ENCODE peak calls at places on chromosomes 5 and 9, in four cellular contexts. C is cardiac septum, O is type B pancreatic cell, L is T1000. X is an unnamed sample.

GRCh38 chr5:25979086-25979485 is 1059.3 kb downstream of the CDH9 start:
- DNase-seq in C (no peak), O (no peak), L (no peak), X (no peak)

GRCh38 chr9:18544456-18544855 is 70.5 kb downstream of the ADAMTSL1 start:
- DNase-seq in C (no peak), O (no peak), L (no peak), X (no peak)

GRCh38 chr5:141841781-141842180 is 36.4 kb downstream of the PCDH1 start:
- DNase-seq in C (no peak), O (no peak), L (no peak), X (no peak)

GRCh38 chr9:135608999-135609317 is 30.4 kb downstream of the GLT6D1 start:
- DNase-seq in C (no peak), O (no peak), L (no peak), X (no peak)

GRCh38 chr9:130805510-130806387 is 29.3 kb upstream of the ABL1 start:
- DNase-seq in C (no peak), O (no peak), L (no peak), X (no peak)

GRCh38 chr5:135399838-135400542 is 959 bp upstream of the MACROH2A1 start:
- DNase-seq in C (no peak), O (no peak), L (no peak), X (no peak)

GRCh38 chr9:83041771-83042170 is 21.2 kb downstream of the RASEF start:
- DNase-seq in C (no peak), O (no peak), L (no peak), X (no peak)

GRCh38 chr9:71128796-71129195 is 7.4 kb upstream of the TRPM3 start:
- DNase-seq in C (no peak), O (no peak), L (no peak), X (no peak)

GRCh38 chr5:66041612-66042011 is 102.5 kb upstream of the SREK1 start:
- DNase-seq in C (no peak), O (no peak), L (no peak), X (no peak)

X was measured in NCI-H226.